ENCODE peak calls at places on chromosomes 6 and 20, in four cellular contexts. T is Peyer's patch; S is small intestine; C is CD4-positive, CD25-positive, alpha-beta regulatory T cell. L is an unnamed sample.

GRCh38 chr20:18440403-18440802 is 26.4 kb downstream of the DZANK1 start:
- DNase-seq in C (no peak), S (no peak), T (no peak), L (no peak)

GRCh38 chr20:17963114-17963897 is 5.3 kb downstream of the SNX5 start:
- DNase-seq in T (no peak), S (no peak), C (peak; percentile 67), L (no peak)

GRCh38 chr6:140850438-140850837 is 1282.3 kb upstream of the GJE1 start:
- DNase-seq in T (no peak), C (no peak), S (no peak), L (no peak)

GRCh38 chr6:166167258-166167731 is 356 bp downstream of the TBXT start:
- DNase-seq in S (no peak), T (no peak), C (no peak), L (peak; percentile 88)

GRCh38 chr6:81727876-81728517 is 24.5 kb downstream of the TENT5A start:
- DNase-seq in T (no peak), S (no peak), C (peak; percentile 29), L (no peak)

GRCh38 chr20:52941803-52942202 is 30.4 kb upstream of the TSHZ2 start:
- DNase-seq in C (no peak), T (no peak), S (no peak), L (no peak)

GRCh38 chr6:18501313-18502013 is 114.3 kb downstream of the RNF144B start:
- DNase-seq in C (no peak), S (no peak), T (no peak), L (no peak)

GRCh38 chr6:150252714-150253444 is 110.0 kb downstream of the PPP1R14C start:
- DNase-seq in C (no peak), T (no peak), S (peak; percentile 72), L (no peak)

GRCh38 chr20:53736122-53736756 is 142.6 kb upstream of the ZNF217 start:
- DNase-seq in S (no peak), T (no peak), C (no peak), L (no peak)

GRCh38 chr6:152794696-152795095 is 44.1 kb downstream of the VIP start:
- DNase-seq in T (no peak), C (no peak), S (no peak), L (no peak)

GRCh38 chr6:46734867-46735719 is at the start of gene PLA2G7:
- DNase-seq in T (no peak), S (no peak), C (peak; percentile 0), L (peak; percentile 80)

GRCh38 chr6:41638801-41639555 is 710 bp downstream of the MDFI start:
- DNase-seq in S (no peak), T (no peak), C (no peak), L (peak; percentile 89)
- H3K27me3 ChIP-seq in S (peaks cover 3% of the 10 kb centered on the region), T (peaks cover 17% of the 10 kb centered on the region), C (no peaks in the 10 kb centered on the region), L (peaks cover 30% of the 10 kb centered on the region)

DNA sequence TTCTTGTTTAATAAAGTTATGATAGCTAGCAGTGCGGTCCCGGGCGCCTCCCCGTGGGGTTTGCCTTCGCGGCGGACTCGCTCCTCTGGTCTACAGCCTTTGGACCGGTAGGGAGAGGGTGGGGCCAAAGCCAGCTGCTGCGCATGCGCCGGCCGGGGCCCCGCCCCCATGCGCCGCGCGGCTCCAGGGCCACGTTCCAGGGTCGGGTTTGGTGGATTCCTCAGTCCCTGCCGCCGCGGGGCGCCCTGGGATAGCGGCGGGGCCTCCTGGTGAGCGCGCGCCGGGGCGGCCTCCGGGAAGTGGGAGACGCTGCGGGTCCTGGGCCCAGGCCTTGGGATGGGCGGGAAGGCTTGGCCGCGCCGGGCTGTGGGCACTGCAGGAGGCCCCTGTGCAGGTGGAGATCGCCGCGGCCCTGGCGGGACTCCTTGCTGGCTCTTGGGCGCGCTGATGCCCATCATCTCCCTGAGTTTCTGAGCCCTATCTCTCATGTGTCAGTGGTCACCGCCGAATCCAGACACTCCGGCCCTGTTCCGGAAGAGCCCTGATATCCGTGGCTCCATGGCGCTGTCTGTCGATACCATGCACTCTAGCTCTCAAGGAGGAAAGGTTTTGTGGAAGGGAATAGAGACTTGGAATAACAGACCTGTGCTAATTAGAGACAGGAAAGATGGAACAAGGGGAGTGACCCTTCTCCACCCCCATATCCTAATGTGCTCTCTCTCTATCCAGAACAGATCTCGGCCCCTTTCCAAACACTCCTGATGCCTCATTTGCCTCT is at the start of gene VARS2:
- DNase-seq in S (peak; percentile 96), C (peak; percentile 87), T (peak; percentile 86), L (peak; percentile 100)
- H3K36me3 ChIP-seq in S (peaks cover 12% of the 10 kb centered on the region), C (peaks cover 24% of the 10 kb centered on the region), T (peaks cover 32% of the 10 kb centered on the region), L (peaks cover 23% of the 10 kb centered on the region)

GRCh38 chr6:114108119-114109002 is 137.4 kb upstream of the HDAC2 start:
- DNase-seq in T (peak; percentile 28), C (peak; percentile 15), S (peak; percentile 54), L (peak; percentile 43)
- H3K4me3 ChIP-seq in T (no peak overlapping the region), C (no peak overlapping the region), S (no peak overlapping the region), L (no peak overlapping the region)

GRCh38 chr20:40689100-40689942 is at the start of gene MAFB:
- DNase-seq in T (peak; percentile 40), C (peak; percentile 48), S (peak; percentile 91), L (peak; percentile 98)

GRCh38 chr20:40689943-40690835 is 1.2 kb upstream of the MAFB start:
- DNase-seq in S (peak; percentile 84), C (peak; percentile 72), T (peak; percentile 57), L (peak; percentile 94)

GRCh38 chr20:40690836-40691565 is 2.0 kb upstream of the MAFB start:
- DNase-seq in C (no peak), T (no peak), S (no peak), L (peak; percentile 62)

GRCh38 chr20:40692240-40693011 is 3.4 kb upstream of the MAFB start:
- DNase-seq in C (no peak), T (no peak), S (no peak), L (peak; percentile 76)

GRCh38 chr20:40691566-40692239 is 2.7 kb upstream of the MAFB start:
- DNase-seq in C (no peak), S (no peak), T (no peak), L (peak; percentile 67)
- H3K27me3 ChIP-seq in C (peaks cover 20% of the 10 kb centered on the region), S (peaks cover 14% of the 10 kb centered on the region), T (peaks cover 20% of the 10 kb centered on the region), L (peaks cover 91% of the 10 kb centered on the region)

GRCh38 chr6:32189082-32189741 is 790 bp downstream of the PBX2 start:
- DNase-seq in C (no peak), T (no peak), S (no peak), L (peak; percentile 64)

GRCh38 chr6:32184084-32184640 is at the start of gene AGER:
- DNase-seq in C (no peak), S (no peak), T (no peak), L (peak; percentile 35)

GRCh38 chr6:32187009-32187709 is 2.8 kb downstream of the PBX2 start:
- DNase-seq in S (no peak), C (no peak), T (no peak), L (no peak)

GRCh38 chr6:32188381-32189081 is 1.5 kb downstream of the PBX2 start:
- DNase-seq in C (no peak), T (no peak), S (no peak), L (peak; percentile 58)

GRCh38 chr6:32186496-32186840 is 2.4 kb upstream of the AGER start:
- DNase-seq in S (no peak), C (no peak), T (no peak), L (no peak)
- H3K36me3 ChIP-seq in S (no peaks in the 10 kb centered on the region), C (peaks cover 32% of the 10 kb centered on the region), T (peaks cover 47% of the 10 kb centered on the region), L (peaks cover 22% of the 10 kb centered on the region)

GRCh38 chr6:42049116-42049809 is 1.1 kb upstream of the TAF8 start:
- DNase-seq in C (peak; percentile 23), S (no peak), T (peak; percentile 58), L (peak; percentile 53)

GRCh38 chr6:42045538-42046460 is 4.5 kb upstream of the TAF8 start:
- DNase-seq in T (peak; percentile 95), C (peak; percentile 90), S (peak; percentile 89), L (peak; percentile 88)

GRCh38 chr6:42046491-42047219 is 3.7 kb upstream of the TAF8 start:
- DNase-seq in S (no peak), C (peak; percentile 37), T (no peak), L (no peak)

GRCh38 chr6:42047790-42048405 is 2.4 kb upstream of the TAF8 start:
- DNase-seq in T (no peak), S (no peak), C (no peak), L (peak; percentile 58)

GRCh38 chr6:42047220-42047590 is 3.1 kb upstream of the TAF8 start:
- DNase-seq in T (no peak), C (no peak), S (no peak), L (no peak)
- H3K4me3 ChIP-seq in T (peak overlapping the region; percentile 76), C (peak overlapping the region; percentile 89), S (peak overlapping the region; percentile 89), L (no peak overlapping the region)

GRCh38 chr20:64165866-64166600 is 1.8 kb downstream of the MYT1 start:
- DNase-seq in T (no peak), S (no peak), C (no peak), L (no peak)

GRCh38 chr20:64169089-64169560 is 4.9 kb downstream of the MYT1 start:
- DNase-seq in T (no peak), C (no peak), S (no peak), L (no peak)

GRCh38 chr20:64168381-64169088 is 4.3 kb downstream of the MYT1 start:
- DNase-seq in T (no peak), C (no peak), S (no peak), L (no peak)

GRCh38 chr20:64166712-64167615 is 2.7 kb downstream of the MYT1 start:
- DNase-seq in C (no peak), S (no peak), T (no peak), L (peak; percentile 80)

GRCh38 chr20:64167676-64168075 is 3.4 kb downstream of the MYT1 start:
- DNase-seq in S (no peak), C (no peak), T (no peak), L (no peak)
- H3K27me3 ChIP-seq in S (no peaks in the 10 kb centered on the region), C (no peaks in the 10 kb centered on the region), T (no peaks in the 10 kb centered on the region), L (no peaks in the 10 kb centered on the region)

GRCh38 chr6:161111256-161111655 is 119.7 kb downstream of the MAP3K4 start:
- DNase-seq in T (no peak), C (peak; percentile 76), S (no peak), L (no peak)
- H3K36me3 ChIP-seq in T (peaks cover 98% of the 10 kb centered on the region), C (peaks cover 76% of the 10 kb centered on the region), S (peaks cover 23% of the 10 kb centered on the region), L (peaks cover 35% of the 10 kb centered on the region)

GRCh38 chr6:85866758-85867401 is 224.2 kb upstream of the SYNCRIP start:
- DNase-seq in S (no peak), C (no peak), T (no peak), L (no peak)
- H3K4me3 ChIP-seq in S (no peak overlapping the region), C (no peak overlapping the region), T (no peak overlapping the region), L (no peak overlapping the region)

GRCh38 chr6:169429001-169429400 is 175.4 kb upstream of the THBS2 start:
- DNase-seq in S (no peak), C (no peak), T (no peak), L (peak; percentile 32)
- H3K27me3 ChIP-seq in S (no peaks in the 10 kb centered on the region), C (no peaks in the 10 kb centered on the region), T (no peaks in the 10 kb centered on the region), L (peaks cover 4% of the 10 kb centered on the region)